ENCODE peak calls at places on chromosome 2, in five cellular contexts. One of them, this sample, is unnamed.

GRCh38 chr2:177187631-177188312 is 24.8 kb upstream of the HNRNPA3 start:
- DNase-seq in AG04450: no peak
- DNase-seq in fibroblast of lung: peak
- DNase-seq in GM23338: no peak
- DNase-seq in CD8-positive, alpha-beta memory T cell: no peak
- DNase-seq in this sample: no peak

GRCh38 chr2:197311521-197312033 is 997 bp upstream of the ANKRD44 start:
- DNase-seq in fibroblast of lung: peak
- DNase-seq in CD8-positive, alpha-beta memory T cell: no peak
- DNase-seq in AG04450: no peak
- DNase-seq in GM23338: no peak
- DNase-seq in this sample: no peak

GRCh38 chr2:238157506-238158017 is 1.2 kb upstream of the ERFE start:
- DNase-seq in AG04450: no peak
- DNase-seq in CD8-positive, alpha-beta memory T cell: no peak
- DNase-seq in GM23338: peak
- DNase-seq in fibroblast of lung: no peak
- DNase-seq in this sample: no peak

GRCh38 chr2:27092696-27093429 is 6.3 kb downstream of the KHK start:
- DNase-seq in AG04450: no peak
- DNase-seq in GM23338: no peak
- DNase-seq in CD8-positive, alpha-beta memory T cell: no peak
- DNase-seq in fibroblast of lung: no peak
- DNase-seq in this sample: no peak

GRCh38 chr2:50492452-50492851 is 539.5 kb downstream of the NRXN1 start:
- DNase-seq in GM23338: peak
- DNase-seq in fibroblast of lung: peak
- DNase-seq in AG04450: peak
- DNase-seq in CD8-positive, alpha-beta memory T cell: no peak
- DNase-seq in this sample: no peak

GRCh38 chr2:47073641-47074040 is 81.5 kb downstream of the STPG4 start:
- DNase-seq in AG04450: no peak
- DNase-seq in CD8-positive, alpha-beta memory T cell: no peak
- DNase-seq in GM23338: no peak
- DNase-seq in fibroblast of lung: no peak
- DNase-seq in this sample: no peak

GRCh38 chr2:172849519-172850217 is 114.0 kb downstream of the RAPGEF4 start:
- DNase-seq in GM23338: no peak
- DNase-seq in fibroblast of lung: no peak
- DNase-seq in CD8-positive, alpha-beta memory T cell: no peak
- DNase-seq in AG04450: no peak
- DNase-seq in this sample: no peak

GRCh38 chr2:126359494-126359893 is 296.5 kb upstream of the GYPC start:
- DNase-seq in fibroblast of lung: no peak
- DNase-seq in GM23338: peak
- DNase-seq in CD8-positive, alpha-beta memory T cell: no peak
- DNase-seq in AG04450: no peak
- DNase-seq in this sample: no peak

GRCh38 chr2:203683932-203684556 is 22.4 kb upstream of the CD28 start:
- DNase-seq in CD8-positive, alpha-beta memory T cell: no peak
- DNase-seq in GM23338: no peak
- DNase-seq in AG04450: peak
- DNase-seq in fibroblast of lung: peak
- DNase-seq in this sample: no peak

GRCh38 chr2:74538881-74539339 is 9.2 kb downstream of the HTRA2 start:
- DNase-seq in fibroblast of lung: no peak
- DNase-seq in CD8-positive, alpha-beta memory T cell: no peak
- DNase-seq in AG04450: no peak
- DNase-seq in GM23338: no peak
- DNase-seq in this sample: no peak

GRCh38 chr2:67503066-67503795 is 106.1 kb downstream of the ETAA1 start:
- DNase-seq in fibroblast of lung: peak
- DNase-seq in AG04450: peak
- DNase-seq in CD8-positive, alpha-beta memory T cell: no peak
- DNase-seq in GM23338: no peak
- DNase-seq in this sample: no peak

DNA sequence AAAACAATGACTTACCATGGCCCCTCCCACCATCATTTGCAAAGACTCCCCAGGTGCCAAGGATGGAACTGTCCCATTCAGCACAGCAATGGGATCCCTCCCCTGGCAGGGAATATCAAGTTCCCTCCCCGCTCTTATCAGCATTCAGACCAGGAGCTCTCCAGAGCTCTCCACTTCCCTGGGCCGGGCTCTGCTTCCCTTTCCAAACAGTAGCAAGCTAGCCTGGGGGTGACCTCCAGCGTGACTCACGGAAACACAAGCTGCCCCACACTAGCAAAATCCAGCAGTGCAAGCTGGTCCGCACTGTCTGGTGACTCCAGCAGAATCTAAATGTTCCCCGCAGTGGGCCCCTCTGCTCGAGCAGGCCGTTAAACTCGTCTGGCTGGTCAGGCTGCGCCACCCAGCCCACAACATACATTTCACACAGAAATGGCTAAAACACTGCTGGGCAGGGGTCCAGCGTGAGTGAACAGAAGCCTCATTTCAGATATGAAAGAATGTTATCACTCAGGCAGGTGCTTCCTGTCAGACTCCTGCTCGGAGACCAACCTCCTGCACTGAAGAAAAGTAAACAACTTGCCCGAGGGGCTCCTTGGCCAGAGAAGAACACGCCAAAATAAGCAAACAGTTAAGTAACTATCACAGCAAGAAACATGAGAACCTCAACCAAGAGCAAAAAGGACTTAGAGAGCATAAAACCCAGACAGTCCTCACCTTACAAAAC is 33.9 kb downstream of the STAT1 start:
- DNase-seq in fibroblast of lung: peak
- DNase-seq in GM23338: no peak
- DNase-seq in AG04450: peak
- DNase-seq in CD8-positive, alpha-beta memory T cell: no peak
- DNase-seq in this sample: peak
- H3K4me3 ChIP-seq in fibroblast of lung: no peak
- H3K4me3 ChIP-seq in GM23338: no peak
- H3K4me3 ChIP-seq in AG04450: peak
- H3K4me3 ChIP-seq in CD8-positive, alpha-beta memory T cell: no peak
- H3K4me3 ChIP-seq in this sample: peak

GRCh38 chr2:222311321-222311977 is 12.7 kb upstream of the PAX3 start:
- DNase-seq in fibroblast of lung: peak
- DNase-seq in AG04450: no peak
- DNase-seq in CD8-positive, alpha-beta memory T cell: no peak
- DNase-seq in GM23338: peak
- DNase-seq in this sample: no peak
- H3K4me3 ChIP-seq in fibroblast of lung: no peak
- H3K4me3 ChIP-seq in AG04450: no peak
- H3K4me3 ChIP-seq in CD8-positive, alpha-beta memory T cell: no peak
- H3K4me3 ChIP-seq in GM23338: peak
- H3K4me3 ChIP-seq in this sample: no peak

GRCh38 chr2:109244750-109245382 is 115.9 kb downstream of the SH3RF3 start:
- DNase-seq in GM23338: no peak
- DNase-seq in CD8-positive, alpha-beta memory T cell: no peak
- DNase-seq in AG04450: no peak
- DNase-seq in fibroblast of lung: no peak
- DNase-seq in this sample: no peak

GRCh38 chr2:109242654-109243331 is 113.8 kb downstream of the SH3RF3 start:
- DNase-seq in CD8-positive, alpha-beta memory T cell: no peak
- DNase-seq in GM23338: no peak
- DNase-seq in AG04450: peak
- DNase-seq in fibroblast of lung: peak
- DNase-seq in this sample: no peak

GRCh38 chr2:109239720-109240119 is 110.7 kb downstream of the SH3RF3 start:
- DNase-seq in CD8-positive, alpha-beta memory T cell: no peak
- DNase-seq in GM23338: no peak
- DNase-seq in fibroblast of lung: peak
- DNase-seq in AG04450: no peak
- DNase-seq in this sample: no peak

GRCh38 chr2:109243526-109244425 is 114.8 kb downstream of the SH3RF3 start:
- DNase-seq in GM23338: no peak
- DNase-seq in fibroblast of lung: no peak
- DNase-seq in AG04450: no peak
- DNase-seq in CD8-positive, alpha-beta memory T cell: no peak
- DNase-seq in this sample: no peak

GRCh38 chr2:109242222-109242653 is 113.2 kb downstream of the SH3RF3 start:
- DNase-seq in AG04450: no peak
- DNase-seq in CD8-positive, alpha-beta memory T cell: no peak
- DNase-seq in GM23338: no peak
- DNase-seq in fibroblast of lung: no peak
- DNase-seq in this sample: no peak
- H3K4me3 ChIP-seq in AG04450: no peak
- H3K4me3 ChIP-seq in CD8-positive, alpha-beta memory T cell: no peak
- H3K4me3 ChIP-seq in GM23338: no peak
- H3K4me3 ChIP-seq in fibroblast of lung: no peak
- H3K4me3 ChIP-seq in this sample: no peak

GRCh38 chr2:205593891-205594290 is 88.4 kb upstream of the NRP2 start:
- DNase-seq in AG04450: no peak
- DNase-seq in GM23338: no peak
- DNase-seq in CD8-positive, alpha-beta memory T cell: no peak
- DNase-seq in fibroblast of lung: peak
- DNase-seq in this sample: no peak
- H3K4me3 ChIP-seq in AG04450: no peak
- H3K4me3 ChIP-seq in GM23338: no peak
- H3K4me3 ChIP-seq in CD8-positive, alpha-beta memory T cell: no peak
- H3K4me3 ChIP-seq in fibroblast of lung: no peak
- H3K4me3 ChIP-seq in this sample: no peak

DNA sequence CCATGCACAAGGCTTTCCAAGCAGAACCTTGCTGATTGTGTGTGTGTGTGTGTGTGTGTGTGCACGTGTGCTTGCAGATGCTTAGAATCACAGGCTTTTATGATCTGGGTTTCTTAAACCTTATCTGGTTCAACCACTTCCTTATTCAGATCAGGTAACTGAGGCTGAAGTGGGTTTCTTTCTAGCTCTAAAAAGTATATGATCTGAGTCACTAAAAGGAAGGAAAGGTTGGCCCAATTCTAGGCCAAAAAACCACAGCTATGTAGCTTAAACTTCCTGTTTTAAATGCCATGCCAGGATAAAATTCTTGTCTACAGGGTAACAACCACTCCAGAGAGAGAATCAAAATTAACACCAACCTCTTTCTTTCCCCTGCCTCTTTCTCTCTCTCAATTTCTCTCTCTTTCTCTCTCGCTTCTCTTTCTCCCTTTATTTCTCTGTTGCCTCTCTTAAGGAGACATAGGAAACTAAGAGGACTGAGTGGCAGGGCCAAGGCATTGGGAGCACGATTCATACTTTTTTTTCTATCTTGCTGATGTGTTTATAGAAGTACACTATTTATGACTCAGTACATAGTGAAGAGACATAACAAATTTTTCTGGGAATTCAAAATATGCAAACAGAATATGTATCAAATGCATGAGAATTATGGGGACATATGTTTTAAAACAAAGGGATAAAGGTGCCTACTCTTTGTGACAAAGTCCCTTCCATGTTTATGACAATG is 140.4 kb downstream of the TRIB2 start:
- DNase-seq in GM23338: no peak
- DNase-seq in AG04450: peak
- DNase-seq in fibroblast of lung: peak
- DNase-seq in CD8-positive, alpha-beta memory T cell: no peak
- DNase-seq in this sample: no peak
- H3K4me3 ChIP-seq in GM23338: no peak
- H3K4me3 ChIP-seq in AG04450: no peak
- H3K4me3 ChIP-seq in fibroblast of lung: no peak
- H3K4me3 ChIP-seq in CD8-positive, alpha-beta memory T cell: peak
- H3K4me3 ChIP-seq in this sample: no peak

GRCh38 chr2:127663566-127664064 is 11.7 kb downstream of the LIMS2 start:
- DNase-seq in fibroblast of lung: no peak
- DNase-seq in GM23338: no peak
- DNase-seq in CD8-positive, alpha-beta memory T cell: no peak
- DNase-seq in AG04450: no peak
- DNase-seq in this sample: peak
- H3K4me3 ChIP-seq in fibroblast of lung: no peak
- H3K4me3 ChIP-seq in GM23338: peak
- H3K4me3 ChIP-seq in CD8-positive, alpha-beta memory T cell: no peak
- H3K4me3 ChIP-seq in AG04450: no peak
- H3K4me3 ChIP-seq in this sample: peak

GRCh38 chr2:176127769-176128072 is 1.8 kb upstream of the HOXD8 start:
- DNase-seq in GM23338: no peak
- DNase-seq in CD8-positive, alpha-beta memory T cell: no peak
- DNase-seq in AG04450: no peak
- DNase-seq in fibroblast of lung: no peak
- DNase-seq in this sample: no peak

GRCh38 chr2:176129013-176129796 is at the start of gene HOXD8:
- DNase-seq in AG04450: no peak
- DNase-seq in CD8-positive, alpha-beta memory T cell: no peak
- DNase-seq in GM23338: peak
- DNase-seq in fibroblast of lung: peak
- DNase-seq in this sample: no peak

GRCh38 chr2:176129825-176130152 is 284 bp downstream of the HOXD8 start:
- DNase-seq in fibroblast of lung: no peak
- DNase-seq in GM23338: no peak
- DNase-seq in CD8-positive, alpha-beta memory T cell: no peak
- DNase-seq in AG04450: no peak
- DNase-seq in this sample: no peak

GRCh38 chr2:176126929-176127768 is 2.4 kb upstream of the HOXD8 start:
- DNase-seq in GM23338: peak
- DNase-seq in fibroblast of lung: peak
- DNase-seq in CD8-positive, alpha-beta memory T cell: peak
- DNase-seq in AG04450: peak
- DNase-seq in this sample: no peak

DNA sequence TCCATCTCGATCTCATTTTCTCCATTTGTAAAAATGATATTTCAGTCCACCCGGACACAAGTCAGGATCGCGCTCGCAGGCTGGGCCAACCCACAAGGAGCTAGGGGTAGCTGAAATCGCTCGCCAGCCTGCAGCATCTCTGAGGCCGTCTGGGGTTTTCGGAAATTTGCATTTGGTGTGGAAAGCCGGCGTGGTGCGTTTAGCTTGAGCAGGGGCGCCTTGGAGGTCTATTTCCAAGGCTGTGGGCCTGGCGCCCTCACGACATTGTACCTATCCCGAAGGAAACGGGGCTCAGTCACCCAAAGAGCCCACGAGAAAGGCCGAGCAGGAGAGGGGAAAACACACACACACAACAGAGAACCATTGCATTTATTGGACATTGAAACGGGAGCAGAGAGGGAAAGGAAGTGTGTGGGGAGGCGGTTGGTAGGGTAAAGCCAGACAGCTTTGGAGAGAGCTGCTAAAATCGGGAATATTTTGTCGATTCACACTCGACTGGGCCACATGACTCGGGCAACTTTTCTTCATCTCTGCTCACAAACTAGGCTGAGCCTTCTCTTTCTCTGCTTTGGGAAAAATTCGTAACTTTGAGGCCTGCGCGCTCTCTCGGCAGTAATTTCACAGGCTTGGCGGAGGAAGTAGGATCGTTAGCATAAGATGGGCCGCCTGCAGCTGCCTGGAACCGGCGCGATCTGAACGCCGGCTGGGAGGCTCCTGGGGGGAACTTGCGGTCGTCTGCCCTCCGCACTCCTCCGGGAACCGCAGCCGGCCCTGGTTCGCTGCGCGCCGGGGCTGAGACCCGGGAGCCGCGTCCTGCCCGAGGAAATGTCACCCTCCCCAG is 1.1 kb upstream of the HOXD8 start:
- DNase-seq in CD8-positive, alpha-beta memory T cell: no peak
- DNase-seq in fibroblast of lung: no peak
- DNase-seq in GM23338: peak
- DNase-seq in AG04450: no peak
- DNase-seq in this sample: no peak
- H3K4me3 ChIP-seq in CD8-positive, alpha-beta memory T cell: no peak
- H3K4me3 ChIP-seq in fibroblast of lung: no peak
- H3K4me3 ChIP-seq in GM23338: peak
- H3K4me3 ChIP-seq in AG04450: no peak
- H3K4me3 ChIP-seq in this sample: no peak

This sample was measured in lower lobe of right lung.